ENCODE peak calls at places on chromosomes 4 and X, in six cellular contexts. H is GM23248, P is PC-3, D is SK-N-SH, S is HCT116, Q is MM.1S. R is an unnamed sample.

GRCh38 chrX:1507511-1508463 is 29.2 kb downstream of the P2RY8 start:
- DNase-seq in H (no peak), S (no peak), P (no peak), Q (no peak), D (no peak), R (no peak)

GRCh38 chrX:3549442-3549875 is 164.0 kb downstream of the PRKX start:
- DNase-seq in P (peak; percentile 8), D (peak; percentile 15), S (no peak), Q (no peak), H (peak; percentile 77), R (peak; percentile 16)

GRCh38 chr4:1469043-1469442 is 62.8 kb upstream of the NKX1-1 start:
- DNase-seq in D (peak; percentile 3), P (no peak), Q (no peak), S (no peak), H (no peak), R (no peak)

GRCh38 chr4:121822796-121823504 is 733 bp downstream of the CCNA2 start:
- DNase-seq in S (no peak), Q (peak; percentile 67), P (peak; percentile 27), D (peak; percentile 54), H (peak; percentile 64), R (peak; percentile 52)

GRCh38 chr4:15455290-15455689 is 14.4 kb upstream of the CC2D2A start:
- DNase-seq in H (peak; percentile 93), S (no peak), D (no peak), P (no peak), Q (no peak), R (no peak)

GRCh38 chr4:67167849-67168248 is 377.5 kb downstream of the CENPC start:
- DNase-seq in Q (no peak), H (no peak), S (no peak), P (no peak), D (no peak), R (no peak)

GRCh38 chr4:20992002-20992401 is 291.7 kb downstream of the PACRGL start:
- DNase-seq in P (no peak), S (no peak), D (no peak), H (no peak), Q (no peak), R (no peak)

GRCh38 chr4:186722856-186723206 is 825 bp downstream of the FAT1 start:
- DNase-seq in Q (peak; percentile 27), H (no peak), S (no peak), D (no peak), P (peak; percentile 18), R (no peak)

GRCh38 chr4:140100771-140101170 is 53.2 kb downstream of the MAML3 start:
- DNase-seq in S (no peak), P (no peak), Q (no peak), D (no peak), H (no peak), R (no peak)

GRCh38 chrX:92247076-92247475 is 467.9 kb downstream of the PCDH11X start:
- DNase-seq in D (no peak), Q (no peak), H (peak; percentile 3), P (peak; percentile 62), S (no peak), R (no peak)

GRCh38 chr4:64736999-64737853 is 328.0 kb upstream of the TECRL start:
- DNase-seq in D (no peak), P (no peak), S (no peak), H (no peak), Q (no peak), R (no peak)

GRCh38 chr4:148061139-148061476 is 329.2 kb downstream of the ARHGAP10 start:
- DNase-seq in S (no peak), H (no peak), D (no peak), P (no peak), Q (no peak), R (no peak)

GRCh38 chr4:110663738-110664444 is 41.0 kb upstream of the PITX2 start:
- DNase-seq in S (no peak), P (peak; percentile 76), Q (no peak), D (no peak), H (peak; percentile 81), R (no peak)

GRCh38 chrX:68695206-68695845 is 47.9 kb downstream of the STARD8 start:
- DNase-seq in P (no peak), Q (no peak), S (no peak), D (no peak), H (peak; percentile 34), R (no peak)

GRCh38 chrX:68692651-68693050 is 45.2 kb downstream of the STARD8 start:
- DNase-seq in H (peak; percentile 49), S (no peak), Q (peak; percentile 16), P (peak; percentile 6), D (no peak), R (no peak)

GRCh38 chrX:68694429-68695205 is 47.2 kb downstream of the STARD8 start:
- DNase-seq in D (no peak), S (no peak), H (peak; percentile 45), P (no peak), Q (peak; percentile 34), R (no peak)

GRCh38 chrX:68691921-68692320 is 44.5 kb downstream of the STARD8 start:
- DNase-seq in H (no peak), Q (no peak), D (no peak), P (no peak), S (no peak), R (no peak)

GRCh38 chrX:68693481-68694410 is 46.3 kb downstream of the STARD8 start:
- DNase-seq in D (peak; percentile 90), H (peak; percentile 73), S (no peak), P (peak; percentile 29), Q (peak; percentile 69), R (peak; percentile 90)
- H3K9ac ChIP-seq in D (peak overlapping the region; percentile 52), H (peak overlapping the region; percentile 77), S (no peak overlapping the region), P (no peak overlapping the region), Q (peak overlapping the region; percentile 59), R (no peak overlapping the region)

DNA sequence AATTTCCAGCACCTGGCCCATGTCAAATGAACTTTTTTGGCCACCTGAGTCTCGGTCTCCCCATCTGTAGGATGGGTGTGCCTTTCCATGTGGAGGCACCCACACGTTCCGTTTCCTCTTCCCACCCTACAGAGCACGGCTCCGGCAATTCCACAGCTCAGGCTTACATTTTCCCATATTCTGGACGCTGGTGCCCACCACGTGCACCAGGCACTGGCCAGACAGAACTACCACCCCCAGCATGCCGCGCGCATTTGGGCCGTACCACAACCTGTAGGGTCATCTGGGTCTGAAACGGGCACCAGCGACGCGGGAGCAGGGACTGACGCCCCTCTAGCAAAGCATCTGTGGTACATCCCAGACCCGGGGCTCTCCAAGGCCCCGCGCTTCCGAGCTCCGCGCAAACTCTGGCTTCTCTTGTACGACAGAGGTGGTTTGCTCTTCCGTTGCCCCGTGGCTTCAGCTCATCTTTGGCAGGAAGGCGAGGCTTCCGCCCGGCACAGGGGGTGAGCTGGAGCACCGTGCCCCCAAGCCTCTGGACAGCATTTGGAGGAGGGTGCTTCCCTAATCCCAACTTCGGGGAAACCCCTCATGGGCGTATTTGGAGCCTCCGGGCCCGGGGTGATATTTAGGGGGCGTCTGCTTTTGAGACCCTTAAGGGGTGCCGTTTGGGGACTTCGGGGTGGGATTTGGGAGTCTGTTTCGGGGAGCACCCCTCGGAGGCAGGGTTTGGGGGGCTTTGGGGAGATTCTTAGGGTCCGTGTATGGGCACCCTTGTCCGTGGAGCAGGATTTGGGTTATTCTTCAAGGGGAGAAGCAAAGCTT is 3.0 kb upstream of the UBA1 start:
- DNase-seq in Q (peak; percentile 89), H (peak; percentile 91), S (peak; percentile 83), D (peak; percentile 95), P (peak; percentile 92), R (peak; percentile 97)
- TF ChIP-seq EZH2phosphoT487 in Q (no peak), H (no peak), S (no peak), D (no peak), P (no peak), R (no peak)

DNA sequence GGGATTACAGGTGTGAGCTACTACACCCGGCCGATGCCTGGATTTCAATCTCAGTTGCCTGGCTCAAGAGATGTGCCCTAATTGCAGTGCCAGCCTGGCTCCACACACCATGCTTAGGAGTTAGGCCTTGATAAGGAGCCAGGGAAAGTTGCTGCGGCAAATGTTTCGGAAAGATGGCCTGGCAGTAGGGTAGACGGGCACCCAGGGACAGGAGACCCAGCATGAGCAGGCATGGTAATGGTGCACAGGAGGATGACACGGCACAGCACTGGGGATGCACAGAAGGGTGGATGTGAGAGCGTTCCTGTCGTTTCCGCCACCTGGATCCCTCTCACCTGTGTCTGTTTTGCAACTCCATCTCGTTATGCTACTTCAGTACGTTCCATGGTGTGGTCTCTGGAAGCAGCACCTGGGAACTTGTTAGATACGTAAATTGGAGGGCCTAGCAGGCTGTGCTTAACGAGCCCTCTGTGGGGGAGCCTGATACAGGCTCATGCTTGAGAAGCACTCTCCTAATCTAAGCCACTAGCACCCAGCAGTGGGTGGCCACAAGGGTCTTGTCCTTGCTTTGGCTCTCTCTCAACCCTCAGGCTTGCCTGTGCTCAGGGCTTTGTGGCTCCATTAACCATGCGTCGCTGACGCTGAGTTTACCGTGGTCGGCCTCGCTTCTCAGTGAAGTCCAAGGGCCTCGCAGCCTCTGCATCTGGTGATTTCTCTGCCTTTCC is 20.3 kb downstream of the RNF4 start:
- DNase-seq in S (no peak), D (no peak), H (no peak), Q (no peak), P (no peak), R (no peak)
- H3K9ac ChIP-seq in S (no peak overlapping the region), D (no peak overlapping the region), H (peak overlapping the region; percentile 69), Q (no peak overlapping the region), P (no peak overlapping the region), R (no peak overlapping the region)

GRCh38 chr4:151644625-151645024 is 116.2 kb downstream of the GATB start:
- DNase-seq in D (peak; percentile 57), P (peak; percentile 38), H (peak; percentile 19), S (peak; percentile 10), Q (peak; percentile 20), R (peak; percentile 83)
- TF ChIP-seq EZH2phosphoT487 in D (no peak), P (no peak), H (no peak), S (no peak), Q (no peak), R (no peak)

GRCh38 chr4:76087007-76087769 is 12.7 kb downstream of the ART3 start:
- DNase-seq in D (peak; percentile 51), P (peak; percentile 73), S (peak; percentile 62), Q (peak; percentile 64), H (peak; percentile 79), R (peak; percentile 80)
- H3K9ac ChIP-seq in D (no peak overlapping the region), P (no peak overlapping the region), S (no peak overlapping the region), Q (no peak overlapping the region), H (no peak overlapping the region), R (no peak overlapping the region)

GRCh38 chr4:22338806-22339205 is 177.1 kb downstream of the ADGRA3 start:
- DNase-seq in H (no peak), P (no peak), D (no peak), S (no peak), Q (no peak), R (no peak)
- TF ChIP-seq EZH2phosphoT487 in H (no peak), P (no peak), D (no peak), S (no peak), Q (no peak), R (no peak)

R was measured in neural progenitor cell.